ENCODE peak calls at places on chromosomes 6 and 20, in five cellular contexts. J is T-helper 17 cell, Y is omental fat pad, E is NCI-H446 treated with DMSO at 0.1 percent for 48 hours, L is DMS153. V is an unnamed sample.

GRCh38 chr20:25547063-25547462 is 38.3 kb downstream of the NINL start:
- DNase-seq in J (no peak), Y (no peak), E (no peak), L (no peak), V (no peak)

GRCh38 chr6:36793913-36794703 is 45.1 kb downstream of the CPNE5 start:
- DNase-seq in J (no peak), Y (no peak), E (no peak), L (no peak), V (no peak)

GRCh38 chr6:28771401-28772267 is 152.2 kb downstream of the TRIM27 start:
- DNase-seq in J (no peak), Y (no peak), E (no peak), L (no peak), V (no peak)

GRCh38 chr6:92945799-92946198 is 473.6 kb downstream of the EPHA7 start:
- DNase-seq in J (no peak), Y (no peak), E (no peak), L (no peak), V (no peak)

GRCh38 chr6:123715243-123715863 is 78.6 kb upstream of the TRDN start:
- DNase-seq in J (no peak), Y (no peak), E (peak), L (peak), V (no peak)

GRCh38 chr6:26225848-26226590 is 138.8 kb downstream of the HFE start:
- DNase-seq in J (no peak), Y (no peak), E (no peak), L (peak), V (no peak)

GRCh38 chr6:139290787-139291294 is 957 bp downstream of the TXLNB start:
- DNase-seq in J (no peak), Y (no peak), E (no peak), L (no peak), V (no peak)

GRCh38 chr6:127732927-127733326 is 156.0 kb downstream of the C6orf58 start:
- DNase-seq in J (no peak), Y (no peak), E (no peak), L (no peak), V (no peak)

GRCh38 chr6:157486632-157487031 is 105.6 kb downstream of the ZDHHC14 start:
- DNase-seq in J (no peak), Y (no peak), E (no peak), L (no peak), V (no peak)

GRCh38 chr6:85273870-85274269 is 176.0 kb upstream of the NT5E start:
- DNase-seq in J (no peak), Y (no peak), E (no peak), L (no peak), V (no peak)

GRCh38 chr6:81865712-81866111 is 113.2 kb upstream of the TENT5A start:
- DNase-seq in J (no peak), Y (no peak), E (no peak), L (peak), V (no peak)

GRCh38 chr6:82331031-82331773 is 32.4 kb upstream of the TPBG start:
- DNase-seq in J (no peak), Y (no peak), E (no peak), L (peak), V (no peak)

GRCh38 chr20:24704899-24705298 is 235.5 kb downstream of the SYNDIG1 start:
- DNase-seq in J (no peak), Y (no peak), E (no peak), L (no peak), V (no peak)

GRCh38 chr20:3135507-3136070 is 24.1 kb downstream of the FASTKD5 start:
- DNase-seq in J (no peak), Y (no peak), E (no peak), L (no peak), V (no peak)

GRCh38 chr6:169241688-169242350 is 11.8 kb downstream of the THBS2 start:
- DNase-seq in J (no peak), Y (no peak), E (no peak), L (no peak), V (no peak)

GRCh38 chr6:161644521-161644920 is 370.7 kb upstream of the AGPAT4 start:
- DNase-seq in J (no peak), Y (no peak), E (no peak), L (no peak), V (no peak)

GRCh38 chr6:71345505-71345904 is 56.9 kb downstream of the OGFRL1 start:
- DNase-seq in J (no peak), Y (no peak), E (no peak), L (no peak), V (no peak)

GRCh38 chr6:31048090-31048489 is 37.8 kb downstream of the MUC22 start:
- DNase-seq in J (no peak), Y (no peak), E (no peak), L (no peak), V (no peak)

GRCh38 chr6:35024601-35025054 is 116.5 kb downstream of the TCP11 start:
- DNase-seq in J (no peak), Y (no peak), E (peak), L (peak), V (no peak)

GRCh38 chr6:56073315-56073714 is 174.1 kb downstream of the COL21A1 start:
- DNase-seq in J (no peak), Y (no peak), E (no peak), L (no peak), V (no peak)

GRCh38 chr6:88547768-88548167 is 381.6 kb upstream of the CNR1 start:
- DNase-seq in J (no peak), Y (no peak), E (no peak), L (no peak), V (no peak)

GRCh38 chr6:21587182-21587924 is 6.2 kb upstream of the SOX4 start:
- DNase-seq in J (no peak), Y (no peak), E (peak), L (peak), V (no peak)

GRCh38 chr20:4471221-4471620 is 250.5 kb upstream of the PRND start:
- DNase-seq in J (no peak), Y (no peak), E (no peak), L (no peak), V (no peak)

GRCh38 chr6:82783587-82784253 is 281.9 kb downstream of the UBE3D start:
- DNase-seq in J (no peak), Y (no peak), E (no peak), L (peak), V (no peak)

GRCh38 chr6:106525111-106525884 is 104.0 kb downstream of the RTN4IP1 start:
- DNase-seq in J (no peak), Y (no peak), E (no peak), L (no peak), V (no peak)

GRCh38 chr20:52004720-52005119 is 186.9 kb downstream of the ZFP64 start:
- DNase-seq in J (no peak), Y (no peak), E (no peak), L (no peak), V (no peak)

GRCh38 chr20:47320990-47321805 is 35.3 kb downstream of the ZMYND8 start:
- DNase-seq in J (no peak), Y (no peak), E (no peak), L (peak), V (no peak)

GRCh38 chr6:27154696-27155095 is 92.8 kb upstream of the PRSS16 start:
- DNase-seq in J (no peak), Y (no peak), E (no peak), L (no peak), V (no peak)

GRCh38 chr6:157282279-157282678 is 41.0 kb downstream of the TMEM242 start:
- DNase-seq in J (no peak), Y (no peak), E (no peak), L (no peak), V (no peak)

GRCh38 chr6:37005061-37005810 is at the start of gene FGD2:
- DNase-seq in J (no peak), Y (no peak), E (no peak), L (no peak), V (no peak)

GRCh38 chr6:168124161-168124560 is 45.1 kb upstream of the FRMD1 start:
- DNase-seq in J (no peak), Y (no peak), E (no peak), L (no peak), V (no peak)

GRCh38 chr6:151060096-151060741 is 179.5 kb upstream of the AKAP12 start:
- DNase-seq in J (no peak), Y (no peak), E (no peak), L (no peak), V (no peak)

GRCh38 chr6:33126101-33126714 is 50.4 kb downstream of the HLA-DPB1 start:
- DNase-seq in J (peak), Y (peak), E (no peak), L (no peak), V (no peak)

GRCh38 chr20:6029538-6029937 is 24.3 kb downstream of the LRRN4 start:
- DNase-seq in J (no peak), Y (no peak), E (no peak), L (no peak), V (no peak)